ENCODE peak calls at places on chromosomes 3 and 15, in four cellular contexts. K is H1, P is H9, G is mesenchymal stem cell. Z is an unnamed sample.

GRCh38 chr15:65077981-65078352 is 1.4 kb downstream of the KBTBD13 start:
- DNase-seq in K (peak; percentile 84), P (peak; percentile 94), G (no peak), Z (no peak)

GRCh38 chr3:40258555-40258954 is 51.0 kb upstream of the EIF1B start:
- DNase-seq in K (peak; percentile 23), P (no peak), G (no peak), Z (no peak)

GRCh38 chr3:197363553-197364409 is 65.4 kb upstream of the DLG1 start:
- DNase-seq in K (no peak), P (no peak), G (no peak), Z (no peak)

GRCh38 chr3:28349397-28350000 is 875 bp upstream of the AZI2 start:
- DNase-seq in K (no peak), P (no peak), G (no peak), Z (no peak)

GRCh38 chr15:31292391-31293020 is 34.1 kb upstream of the KLF13 start:
- DNase-seq in K (no peak), P (no peak), G (no peak), Z (no peak)

GRCh38 chr3:155602307-155602706 is 142.6 kb downstream of the PLCH1 start:
- DNase-seq in K (no peak), P (no peak), G (no peak), Z (no peak)

GRCh38 chr15:29740692-29741311 is 81.5 kb downstream of the TJP1 start:
- DNase-seq in K (no peak), P (no peak), G (no peak), Z (no peak)

GRCh38 chr15:33064878-33065277 is 129.6 kb downstream of the FMN1 start:
- DNase-seq in K (no peak), P (no peak), G (no peak), Z (no peak)

GRCh38 chr3:33706056-33706455 is 12.0 kb downstream of the CLASP2 start:
- DNase-seq in K (no peak), P (no peak), G (no peak), Z (no peak)

GRCh38 chr15:98360031-98360430 is 288.3 kb upstream of the IGF1R start:
- DNase-seq in K (no peak), P (no peak), G (no peak), Z (no peak)

GRCh38 chr15:36428102-36428845 is 151.2 kb upstream of the CDIN1 start:
- DNase-seq in K (peak; percentile 36), P (no peak), G (peak; percentile 100), Z (no peak)

GRCh38 chr15:100131321-100132224 is 210.2 kb downstream of the ADAMTS17 start:
- DNase-seq in K (no peak), P (peak; percentile 63), G (peak; percentile 51), Z (no peak)

GRCh38 chr15:80804970-80805495 is 25.9 kb downstream of the CEMIP start:
- DNase-seq in K (no peak), P (no peak), G (no peak), Z (no peak)

GRCh38 chr3:192802957-192803899 is 75.9 kb upstream of the FGF12 start:
- DNase-seq in K (no peak), P (no peak), G (peak; percentile 53), Z (peak; percentile 29)

GRCh38 chr3:98233468-98233867 is 30.6 kb upstream of the OR5H6 start:
- DNase-seq in K (no peak), P (no peak), G (no peak), Z (no peak)

GRCh38 chr3:12916159-12916558 is 74.8 kb upstream of the RPL32 start:
- DNase-seq in K (no peak), P (no peak), G (no peak), Z (no peak)

GRCh38 chr15:31266712-31267111 is 59.9 kb upstream of the KLF13 start:
- DNase-seq in K (no peak), P (peak; percentile 21), G (no peak), Z (no peak)

GRCh38 chr15:101675796-101676582 is 23.8 kb upstream of the TM2D3 start:
- DNase-seq in K (no peak), P (peak; percentile 47), G (peak; percentile 87), Z (peak; percentile 15)

GRCh38 chr3:177633671-177634207 is 436.5 kb upstream of the TBL1XR1 start:
- DNase-seq in K (no peak), P (no peak), G (peak; percentile 66), Z (no peak)

GRCh38 chr15:30962079-30962478 is 29.3 kb downstream of the MTMR10 start:
- DNase-seq in K (no peak), P (no peak), G (no peak), Z (no peak)

GRCh38 chr3:109330405-109330804 is 6.9 kb downstream of the DPPA4 start:
- DNase-seq in K (no peak), P (no peak), G (no peak), Z (no peak)

GRCh38 chr3:128144512-128144911 is 8.8 kb upstream of the EEFSEC start:
- DNase-seq in K (no peak), P (no peak), G (no peak), Z (no peak)

GRCh38 chr15:89814112-89814742 is 425 bp downstream of the ANPEP start:
- DNase-seq in K (no peak), P (peak; percentile 29), G (peak; percentile 18), Z (no peak)

GRCh38 chr3:55617385-55617784 is 130.3 kb upstream of the WNT5A start:
- DNase-seq in K (no peak), P (no peak), G (no peak), Z (no peak)
- H2BK12ac ChIP-seq in K (peak overlapping the region; percentile 51), P (no peak overlapping the region), G (no peak overlapping the region), Z (no peak overlapping the region)

GRCh38 chr3:129318921-129319320 is 40.3 kb downstream of the HMCES start:
- DNase-seq in K (no peak), P (no peak), G (no peak), Z (no peak)
- H2BK15ac ChIP-seq in K (no peak overlapping the region), P (no peak overlapping the region), G (no peak overlapping the region), Z (no peak overlapping the region)

GRCh38 chr15:95561463-95561862 is 769.0 kb upstream of the NR2F2 start:
- DNase-seq in K (no peak), P (no peak), G (peak; percentile 58), Z (no peak)
- H2BK12ac ChIP-seq in K (no peak overlapping the region), P (no peak overlapping the region), G (no peak overlapping the region), Z (no peak overlapping the region)

GRCh38 chr3:120648290-120648689 is 33.7 kb downstream of the HGD start:
- DNase-seq in K (no peak), P (no peak), G (no peak), Z (no peak)
- H2BK15ac ChIP-seq in K (no peak overlapping the region), P (no peak overlapping the region), G (no peak overlapping the region), Z (no peak overlapping the region)

DNA sequence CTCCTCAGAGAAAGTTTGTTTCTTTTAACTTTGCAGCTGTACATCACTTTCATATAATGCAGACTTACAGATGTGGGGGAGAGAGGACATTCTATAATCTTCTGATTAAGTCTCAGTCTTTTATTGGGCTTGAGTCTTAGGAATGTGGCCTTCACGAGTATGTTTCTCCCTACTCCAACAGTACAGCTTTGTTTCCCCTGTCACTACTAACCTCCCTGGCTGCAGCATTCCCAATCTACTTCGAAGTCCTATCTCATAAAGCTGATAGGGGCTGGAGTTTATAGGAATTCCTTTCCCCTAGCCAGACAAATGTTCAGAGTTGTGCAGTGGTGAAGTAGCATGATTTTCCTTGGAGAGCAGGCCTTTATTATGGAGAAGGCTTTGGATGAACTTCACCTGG is 82.2 kb upstream of the CBLB start:
- DNase-seq in K (no peak), P (no peak), G (no peak), Z (no peak)
- H2BK12ac ChIP-seq in K (no peak overlapping the region), P (no peak overlapping the region), G (no peak overlapping the region), Z (no peak overlapping the region)

DNA sequence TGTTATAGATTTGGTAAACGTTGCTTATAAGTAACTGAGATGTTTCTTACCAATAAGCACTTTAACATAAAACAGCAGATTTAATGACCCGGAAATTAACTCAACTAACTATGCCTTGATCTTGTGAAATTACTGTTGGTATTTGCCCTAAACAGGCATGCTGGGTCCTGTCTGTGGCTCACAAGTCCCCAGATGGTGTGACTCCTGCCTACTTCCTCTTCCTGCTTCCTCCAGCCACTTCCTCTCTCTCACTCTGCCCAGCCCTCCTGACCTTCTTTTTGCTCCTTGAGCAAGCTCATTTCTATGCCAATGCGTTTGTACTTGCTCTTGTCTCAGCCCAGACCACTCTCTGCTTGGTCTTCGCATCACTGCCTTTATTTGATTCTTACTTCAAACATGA is 256.5 kb upstream of the SEMA6D start:
- DNase-seq in K (no peak), P (no peak), G (no peak), Z (no peak)
- H2BK15ac ChIP-seq in K (no peak overlapping the region), P (no peak overlapping the region), G (no peak overlapping the region), Z (no peak overlapping the region)

GRCh38 chr3:17479681-17480405 is 262.6 kb downstream of the TBC1D5 start:
- DNase-seq in K (no peak), P (no peak), G (no peak), Z (no peak)
- H2BK12ac ChIP-seq in K (no peak overlapping the region), P (no peak overlapping the region), G (no peak overlapping the region), Z (no peak overlapping the region)

GRCh38 chr3:71361346-71361745 is 222.2 kb downstream of the FOXP1 start:
- DNase-seq in K (no peak), P (no peak), G (no peak), Z (no peak)
- H2BK15ac ChIP-seq in K (no peak overlapping the region), P (no peak overlapping the region), G (no peak overlapping the region), Z (no peak overlapping the region)

GRCh38 chr15:62769604-62770003 is 272.9 kb upstream of the TPM1 start:
- DNase-seq in K (no peak), P (no peak), G (peak; percentile 63), Z (no peak)
- H2BK12ac ChIP-seq in K (no peak overlapping the region), P (no peak overlapping the region), G (peak overlapping the region; percentile 61), Z (no peak overlapping the region)

Z was measured in neuronal stem cell.